ENCODE peak calls at places on chromosomes 1 and 21, in six cellular contexts. One of them, this sample, is unnamed.

GRCh38 chr1:199007423-199007822 is 368.6 kb downstream of the PTPRC start:
- DNase-seq in cardiac muscle cell: no peak
- DNase-seq in activated CD4-positive, alpha-beta T cell treated with anti-CD3 and anti-CD28 coated beads, Interleukin-2, amount 50 U/mL, for 4 hours: no peak
- DNase-seq in hippocampal formation: no peak
- DNase-seq in T47D: no peak
- DNase-seq in HL-60: peak
- DNase-seq in this sample: no peak

GRCh38 chr1:65525297-65526048 is 105.0 kb downstream of the LEPR start:
- DNase-seq in cardiac muscle cell: peak
- DNase-seq in activated CD4-positive, alpha-beta T cell treated with anti-CD3 and anti-CD28 coated beads, Interleukin-2, amount 50 U/mL, for 4 hours: no peak
- DNase-seq in hippocampal formation: no peak
- DNase-seq in T47D: no peak
- DNase-seq in HL-60: no peak
- DNase-seq in this sample: no peak

GRCh38 chr1:229223498-229223897 is 47.4 kb upstream of the RAB4A start:
- DNase-seq in cardiac muscle cell: no peak
- DNase-seq in activated CD4-positive, alpha-beta T cell treated with anti-CD3 and anti-CD28 coated beads, Interleukin-2, amount 50 U/mL, for 4 hours: no peak
- DNase-seq in hippocampal formation: no peak
- DNase-seq in T47D: no peak
- DNase-seq in HL-60: no peak
- DNase-seq in this sample: no peak

GRCh38 chr1:164559342-164560070 is 522 bp downstream of the PBX1 start:
- DNase-seq in cardiac muscle cell: peak
- DNase-seq in activated CD4-positive, alpha-beta T cell treated with anti-CD3 and anti-CD28 coated beads, Interleukin-2, amount 50 U/mL, for 4 hours: no peak
- DNase-seq in hippocampal formation: no peak
- DNase-seq in T47D: no peak
- DNase-seq in HL-60: no peak
- DNase-seq in this sample: no peak

GRCh38 chr1:40783001-40783905 is at the start of gene KCNQ4:
- DNase-seq in cardiac muscle cell: peak
- DNase-seq in activated CD4-positive, alpha-beta T cell treated with anti-CD3 and anti-CD28 coated beads, Interleukin-2, amount 50 U/mL, for 4 hours: peak
- DNase-seq in hippocampal formation: no peak
- DNase-seq in T47D: peak
- DNase-seq in HL-60: peak
- DNase-seq in this sample: no peak

GRCh38 chr1:61426254-61426653 is 298.7 kb downstream of the TM2D1 start:
- DNase-seq in cardiac muscle cell: no peak
- DNase-seq in activated CD4-positive, alpha-beta T cell treated with anti-CD3 and anti-CD28 coated beads, Interleukin-2, amount 50 U/mL, for 4 hours: no peak
- DNase-seq in hippocampal formation: no peak
- DNase-seq in T47D: no peak
- DNase-seq in HL-60: no peak
- DNase-seq in this sample: no peak

GRCh38 chr1:36223373-36223995 is 759 bp upstream of the THRAP3 start:
- DNase-seq in cardiac muscle cell: no peak
- DNase-seq in activated CD4-positive, alpha-beta T cell treated with anti-CD3 and anti-CD28 coated beads, Interleukin-2, amount 50 U/mL, for 4 hours: no peak
- DNase-seq in hippocampal formation: no peak
- DNase-seq in T47D: no peak
- DNase-seq in HL-60: peak
- DNase-seq in this sample: no peak

GRCh38 chr1:84301759-84302380 is 362 bp downstream of the SAMD13 start:
- DNase-seq in cardiac muscle cell: no peak
- DNase-seq in activated CD4-positive, alpha-beta T cell treated with anti-CD3 and anti-CD28 coated beads, Interleukin-2, amount 50 U/mL, for 4 hours: no peak
- DNase-seq in hippocampal formation: peak
- DNase-seq in T47D: no peak
- DNase-seq in HL-60: no peak
- DNase-seq in this sample: no peak

GRCh38 chr1:81617308-81618027 is 183.3 kb upstream of the ADGRL2 start:
- DNase-seq in cardiac muscle cell: no peak
- DNase-seq in activated CD4-positive, alpha-beta T cell treated with anti-CD3 and anti-CD28 coated beads, Interleukin-2, amount 50 U/mL, for 4 hours: no peak
- DNase-seq in hippocampal formation: no peak
- DNase-seq in T47D: no peak
- DNase-seq in HL-60: peak
- DNase-seq in this sample: no peak

GRCh38 chr1:87683557-87683956 is 354.9 kb downstream of the LMO4 start:
- DNase-seq in cardiac muscle cell: no peak
- DNase-seq in activated CD4-positive, alpha-beta T cell treated with anti-CD3 and anti-CD28 coated beads, Interleukin-2, amount 50 U/mL, for 4 hours: no peak
- DNase-seq in hippocampal formation: peak
- DNase-seq in T47D: no peak
- DNase-seq in HL-60: no peak
- DNase-seq in this sample: no peak

GRCh38 chr1:205438213-205439158 is 16.6 kb upstream of the LEMD1 start:
- DNase-seq in cardiac muscle cell: peak
- DNase-seq in activated CD4-positive, alpha-beta T cell treated with anti-CD3 and anti-CD28 coated beads, Interleukin-2, amount 50 U/mL, for 4 hours: no peak
- DNase-seq in hippocampal formation: peak
- DNase-seq in T47D: peak
- DNase-seq in HL-60: peak
- DNase-seq in this sample: no peak

GRCh38 chr1:233183226-233184020 is 112.1 kb downstream of the PCNX2 start:
- DNase-seq in cardiac muscle cell: no peak
- DNase-seq in activated CD4-positive, alpha-beta T cell treated with anti-CD3 and anti-CD28 coated beads, Interleukin-2, amount 50 U/mL, for 4 hours: no peak
- DNase-seq in hippocampal formation: no peak
- DNase-seq in T47D: no peak
- DNase-seq in HL-60: no peak
- DNase-seq in this sample: no peak

GRCh38 chr1:233707153-233707905 is 93.4 kb downstream of the KCNK1 start:
- DNase-seq in cardiac muscle cell: no peak
- DNase-seq in activated CD4-positive, alpha-beta T cell treated with anti-CD3 and anti-CD28 coated beads, Interleukin-2, amount 50 U/mL, for 4 hours: no peak
- DNase-seq in hippocampal formation: no peak
- DNase-seq in T47D: no peak
- DNase-seq in HL-60: no peak
- DNase-seq in this sample: no peak

GRCh38 chr1:180922637-180923023 is 9.9 kb downstream of the KIAA1614 start:
- DNase-seq in cardiac muscle cell: no peak
- DNase-seq in activated CD4-positive, alpha-beta T cell treated with anti-CD3 and anti-CD28 coated beads, Interleukin-2, amount 50 U/mL, for 4 hours: no peak
- DNase-seq in hippocampal formation: no peak
- DNase-seq in T47D: no peak
- DNase-seq in HL-60: no peak
- DNase-seq in this sample: no peak

GRCh38 chr1:228034954-228035837 is 28.4 kb downstream of the WNT3A start:
- DNase-seq in cardiac muscle cell: no peak
- DNase-seq in activated CD4-positive, alpha-beta T cell treated with anti-CD3 and anti-CD28 coated beads, Interleukin-2, amount 50 U/mL, for 4 hours: no peak
- DNase-seq in hippocampal formation: no peak
- DNase-seq in T47D: no peak
- DNase-seq in HL-60: no peak
- DNase-seq in this sample: no peak

GRCh38 chr1:58885998-58886397 is 102.2 kb upstream of the JUN start:
- DNase-seq in cardiac muscle cell: no peak
- DNase-seq in activated CD4-positive, alpha-beta T cell treated with anti-CD3 and anti-CD28 coated beads, Interleukin-2, amount 50 U/mL, for 4 hours: no peak
- DNase-seq in hippocampal formation: peak
- DNase-seq in T47D: no peak
- DNase-seq in HL-60: peak
- DNase-seq in this sample: no peak

GRCh38 chr1:227709451-227709850 is 25.7 kb downstream of the JMJD4 start:
- DNase-seq in cardiac muscle cell: no peak
- DNase-seq in activated CD4-positive, alpha-beta T cell treated with anti-CD3 and anti-CD28 coated beads, Interleukin-2, amount 50 U/mL, for 4 hours: no peak
- DNase-seq in hippocampal formation: no peak
- DNase-seq in T47D: no peak
- DNase-seq in HL-60: no peak
- DNase-seq in this sample: no peak

GRCh38 chr1:216462061-216462775 is 39.0 kb upstream of the USH2A start:
- DNase-seq in cardiac muscle cell: no peak
- DNase-seq in activated CD4-positive, alpha-beta T cell treated with anti-CD3 and anti-CD28 coated beads, Interleukin-2, amount 50 U/mL, for 4 hours: no peak
- DNase-seq in hippocampal formation: no peak
- DNase-seq in T47D: no peak
- DNase-seq in HL-60: no peak
- DNase-seq in this sample: no peak

GRCh38 chr21:42537106-42537742 is 23.6 kb downstream of the SLC37A1 start:
- DNase-seq in cardiac muscle cell: no peak
- DNase-seq in activated CD4-positive, alpha-beta T cell treated with anti-CD3 and anti-CD28 coated beads, Interleukin-2, amount 50 U/mL, for 4 hours: no peak
- DNase-seq in hippocampal formation: peak
- DNase-seq in T47D: no peak
- DNase-seq in HL-60: peak
- DNase-seq in this sample: no peak

GRCh38 chr21:34979383-34979782 is 69.7 kb downstream of the RUNX1 start:
- DNase-seq in cardiac muscle cell: no peak
- DNase-seq in activated CD4-positive, alpha-beta T cell treated with anti-CD3 and anti-CD28 coated beads, Interleukin-2, amount 50 U/mL, for 4 hours: no peak
- DNase-seq in hippocampal formation: no peak
- DNase-seq in T47D: no peak
- DNase-seq in HL-60: no peak
- DNase-seq in this sample: no peak

This sample was measured in iPS DF 19.7.